ENCODE peak calls at places on chromosomes 13 and 19, in seven cellular contexts. One of them, this sample, is unnamed.

GRCh38 chr19:52665529-52665928 is 27.4 kb upstream of the ZNF83 start:
- DNase-seq in heart right ventricle: no peak
- DNase-seq in cardiac muscle cell: no peak
- DNase-seq in endodermal cell: no peak
- DNase-seq in BJ: no peak
- DNase-seq in bronchial epithelial cell: peak; percentile 78
- DNase-seq in IMR-90: peak; percentile 39
- DNase-seq in this sample: peak; percentile 29

GRCh38 chr19:29810504-29810871 is 1.3 kb upstream of the CCNE1 start:
- DNase-seq in heart right ventricle: no peak
- DNase-seq in cardiac muscle cell: no peak
- DNase-seq in endodermal cell: no peak
- DNase-seq in BJ: no peak
- DNase-seq in bronchial epithelial cell: peak; percentile 77
- DNase-seq in IMR-90: peak; percentile 33
- DNase-seq in this sample: no peak

GRCh38 chr13:99646866-99647592 is 145.8 kb downstream of the TM9SF2 start:
- DNase-seq in heart right ventricle: no peak
- DNase-seq in cardiac muscle cell: no peak
- DNase-seq in endodermal cell: no peak
- DNase-seq in BJ: no peak
- DNase-seq in bronchial epithelial cell: no peak
- DNase-seq in IMR-90: no peak
- DNase-seq in this sample: no peak

GRCh38 chr13:38341149-38341692 is 8.4 kb upstream of the UFM1 start:
- DNase-seq in heart right ventricle: no peak
- DNase-seq in cardiac muscle cell: peak; percentile 19
- DNase-seq in endodermal cell: no peak
- DNase-seq in BJ: no peak
- DNase-seq in bronchial epithelial cell: no peak
- DNase-seq in IMR-90: no peak
- DNase-seq in this sample: no peak

GRCh38 chr13:88031980-88032562 is 360.9 kb downstream of the SLITRK5 start:
- DNase-seq in heart right ventricle: no peak
- DNase-seq in cardiac muscle cell: peak; percentile 6
- DNase-seq in endodermal cell: no peak
- DNase-seq in BJ: no peak
- DNase-seq in bronchial epithelial cell: peak; percentile 80
- DNase-seq in IMR-90: peak; percentile 0
- DNase-seq in this sample: peak; percentile 42

GRCh38 chr19:49688531-49689132 is 762 bp upstream of the ADM5 start:
- DNase-seq in heart right ventricle: no peak
- DNase-seq in cardiac muscle cell: no peak
- DNase-seq in endodermal cell: no peak
- DNase-seq in BJ: no peak
- DNase-seq in bronchial epithelial cell: no peak
- DNase-seq in IMR-90: no peak
- DNase-seq in this sample: no peak

GRCh38 chr13:19888799-19889198 is 25.4 kb upstream of the ZMYM5 start:
- DNase-seq in heart right ventricle: no peak
- DNase-seq in cardiac muscle cell: peak; percentile 48
- DNase-seq in endodermal cell: no peak
- DNase-seq in BJ: no peak
- DNase-seq in bronchial epithelial cell: peak; percentile 22
- DNase-seq in IMR-90: peak; percentile 38
- DNase-seq in this sample: no peak

GRCh38 chr13:98098511-98098910 is 44.4 kb upstream of the FARP1 start:
- DNase-seq in heart right ventricle: no peak
- DNase-seq in cardiac muscle cell: peak; percentile 9
- DNase-seq in endodermal cell: no peak
- DNase-seq in BJ: no peak
- DNase-seq in bronchial epithelial cell: no peak
- DNase-seq in IMR-90: peak; percentile 78
- DNase-seq in this sample: no peak

GRCh38 chr13:75635101-75635620 is 969 bp upstream of the LMO7 start:
- DNase-seq in heart right ventricle: no peak
- DNase-seq in cardiac muscle cell: no peak
- DNase-seq in endodermal cell: no peak
- DNase-seq in BJ: no peak
- DNase-seq in bronchial epithelial cell: peak; percentile 10
- DNase-seq in IMR-90: no peak
- DNase-seq in this sample: no peak

GRCh38 chr19:18427752-18428131 is 8.5 kb downstream of the SSBP4 start:
- DNase-seq in heart right ventricle: no peak
- DNase-seq in cardiac muscle cell: no peak
- DNase-seq in endodermal cell: no peak
- DNase-seq in BJ: no peak
- DNase-seq in bronchial epithelial cell: no peak
- DNase-seq in IMR-90: no peak
- DNase-seq in this sample: no peak

GRCh38 chr13:57992416-57992815 is 360.9 kb downstream of the PCDH17 start:
- DNase-seq in heart right ventricle: no peak
- DNase-seq in cardiac muscle cell: no peak
- DNase-seq in endodermal cell: no peak
- DNase-seq in BJ: no peak
- DNase-seq in bronchial epithelial cell: peak; percentile 16
- DNase-seq in IMR-90: no peak
- DNase-seq in this sample: no peak

GRCh38 chr13:78978381-78978998 is 319.5 kb upstream of the OBI1 start:
- DNase-seq in heart right ventricle: no peak
- DNase-seq in cardiac muscle cell: peak; percentile 77
- DNase-seq in endodermal cell: peak; percentile 70
- DNase-seq in BJ: peak; percentile 2
- DNase-seq in bronchial epithelial cell: peak; percentile 65
- DNase-seq in IMR-90: peak; percentile 61
- DNase-seq in this sample: peak; percentile 18

GRCh38 chr13:113837554-113838355 is 26.1 kb downstream of the GAS6 start:
- DNase-seq in heart right ventricle: peak; percentile 94
- DNase-seq in cardiac muscle cell: peak; percentile 98
- DNase-seq in endodermal cell: peak; percentile 86
- DNase-seq in BJ: peak; percentile 89
- DNase-seq in bronchial epithelial cell: peak; percentile 96
- DNase-seq in IMR-90: peak; percentile 98
- DNase-seq in this sample: peak; percentile 82

GRCh38 chr19:6822311-6822670 is 49.8 kb downstream of the VAV1 start:
- DNase-seq in heart right ventricle: no peak
- DNase-seq in cardiac muscle cell: no peak
- DNase-seq in endodermal cell: no peak
- DNase-seq in BJ: no peak
- DNase-seq in bronchial epithelial cell: no peak
- DNase-seq in IMR-90: no peak
- DNase-seq in this sample: no peak

GRCh38 chr13:107452833-107453232 is 762.5 kb downstream of the LIG4 start:
- DNase-seq in heart right ventricle: no peak
- DNase-seq in cardiac muscle cell: no peak
- DNase-seq in endodermal cell: no peak
- DNase-seq in BJ: no peak
- DNase-seq in bronchial epithelial cell: no peak
- DNase-seq in IMR-90: no peak
- DNase-seq in this sample: no peak

GRCh38 chr13:96984061-96984508 is 10.2 kb downstream of the OXGR1 start:
- DNase-seq in heart right ventricle: no peak
- DNase-seq in cardiac muscle cell: peak; percentile 23
- DNase-seq in endodermal cell: peak; percentile 58
- DNase-seq in BJ: no peak
- DNase-seq in bronchial epithelial cell: peak; percentile 65
- DNase-seq in IMR-90: no peak
- DNase-seq in this sample: no peak

GRCh38 chr19:49339364-49340068 is 4.3 kb downstream of the CD37 start:
- DNase-seq in heart right ventricle: peak; percentile 88
- DNase-seq in cardiac muscle cell: peak; percentile 96
- DNase-seq in endodermal cell: peak; percentile 96
- DNase-seq in BJ: peak; percentile 35
- DNase-seq in bronchial epithelial cell: peak; percentile 82
- DNase-seq in IMR-90: peak; percentile 50
- DNase-seq in this sample: peak; percentile 71

GRCh38 chr19:1286451-1286858 is 782 bp downstream of the EFNA2 start:
- DNase-seq in heart right ventricle: no peak
- DNase-seq in cardiac muscle cell: no peak
- DNase-seq in endodermal cell: no peak
- DNase-seq in BJ: no peak
- DNase-seq in bronchial epithelial cell: no peak
- DNase-seq in IMR-90: no peak
- DNase-seq in this sample: no peak

GRCh38 chr19:1284293-1284978 is 1.2 kb upstream of the EFNA2 start:
- DNase-seq in heart right ventricle: no peak
- DNase-seq in cardiac muscle cell: no peak
- DNase-seq in endodermal cell: no peak
- DNase-seq in BJ: no peak
- DNase-seq in bronchial epithelial cell: no peak
- DNase-seq in IMR-90: no peak
- DNase-seq in this sample: no peak

GRCh38 chr19:1283917-1284292 is 1.8 kb upstream of the EFNA2 start:
- DNase-seq in heart right ventricle: no peak
- DNase-seq in cardiac muscle cell: no peak
- DNase-seq in endodermal cell: no peak
- DNase-seq in BJ: no peak
- DNase-seq in bronchial epithelial cell: no peak
- DNase-seq in IMR-90: no peak
- DNase-seq in this sample: no peak

GRCh38 chr19:1285737-1286360 is at the start of gene EFNA2:
- DNase-seq in heart right ventricle: no peak
- DNase-seq in cardiac muscle cell: no peak
- DNase-seq in endodermal cell: no peak
- DNase-seq in BJ: no peak
- DNase-seq in bronchial epithelial cell: no peak
- DNase-seq in IMR-90: no peak
- DNase-seq in this sample: no peak

GRCh38 chr19:1284979-1285736 is 515 bp upstream of the EFNA2 start:
- DNase-seq in heart right ventricle: no peak
- DNase-seq in cardiac muscle cell: no peak
- DNase-seq in endodermal cell: peak; percentile 77
- DNase-seq in BJ: no peak
- DNase-seq in bronchial epithelial cell: no peak
- DNase-seq in IMR-90: no peak
- DNase-seq in this sample: no peak
- H3K27me3 ChIP-seq in heart right ventricle: peaks cover 67% of the 10 kb centered on the region
- H3K27me3 ChIP-seq in cardiac muscle cell: no peaks in the 10 kb centered on the region
- H3K27me3 ChIP-seq in endodermal cell: no peaks in the 10 kb centered on the region
- H3K27me3 ChIP-seq in BJ: peaks cover 22% of the 10 kb centered on the region
- H3K27me3 ChIP-seq in bronchial epithelial cell: peaks cover 25% of the 10 kb centered on the region
- H3K27me3 ChIP-seq in IMR-90: peaks cover 41% of the 10 kb centered on the region
- H3K27me3 ChIP-seq in this sample: peaks cover 64% of the 10 kb centered on the region

GRCh38 chr19:940591-941291 is 14.9 kb downstream of the ARID3A start:
- DNase-seq in heart right ventricle: peak; percentile 74
- DNase-seq in cardiac muscle cell: no peak
- DNase-seq in endodermal cell: no peak
- DNase-seq in BJ: no peak
- DNase-seq in bronchial epithelial cell: no peak
- DNase-seq in IMR-90: peak; percentile 57
- DNase-seq in this sample: no peak
- TF ChIP-seq CTCF in heart right ventricle: no peak
- TF ChIP-seq CTCF in cardiac muscle cell: no peak
- TF ChIP-seq CTCF in endodermal cell: no peak
- TF ChIP-seq CTCF in BJ: no peak
- TF ChIP-seq CTCF in bronchial epithelial cell: no peak
- TF ChIP-seq CTCF in IMR-90: no peak
- TF ChIP-seq CTCF in this sample: no peak

GRCh38 chr19:14058182-14059092 is 3.4 kb downstream of the PALM3 start:
- DNase-seq in heart right ventricle: no peak
- DNase-seq in cardiac muscle cell: no peak
- DNase-seq in endodermal cell: no peak
- DNase-seq in BJ: no peak
- DNase-seq in bronchial epithelial cell: no peak
- DNase-seq in IMR-90: no peak
- DNase-seq in this sample: no peak

GRCh38 chr19:14056741-14057356 is 5.0 kb downstream of the PALM3 start:
- DNase-seq in heart right ventricle: no peak
- DNase-seq in cardiac muscle cell: peak; percentile 5
- DNase-seq in endodermal cell: no peak
- DNase-seq in BJ: no peak
- DNase-seq in bronchial epithelial cell: no peak
- DNase-seq in IMR-90: no peak
- DNase-seq in this sample: no peak

GRCh38 chr19:14059652-14060155 is 2.2 kb downstream of the PALM3 start:
- DNase-seq in heart right ventricle: no peak
- DNase-seq in cardiac muscle cell: no peak
- DNase-seq in endodermal cell: no peak
- DNase-seq in BJ: no peak
- DNase-seq in bronchial epithelial cell: no peak
- DNase-seq in IMR-90: no peak
- DNase-seq in this sample: no peak

GRCh38 chr19:14061081-14061749 is 661 bp downstream of the PALM3 start:
- DNase-seq in heart right ventricle: no peak
- DNase-seq in cardiac muscle cell: peak; percentile 44
- DNase-seq in endodermal cell: no peak
- DNase-seq in BJ: no peak
- DNase-seq in bronchial epithelial cell: no peak
- DNase-seq in IMR-90: no peak
- DNase-seq in this sample: no peak

GRCh38 chr19:14059093-14059480 is 2.8 kb downstream of the PALM3 start:
- DNase-seq in heart right ventricle: no peak
- DNase-seq in cardiac muscle cell: peak; percentile 8
- DNase-seq in endodermal cell: peak; percentile 81
- DNase-seq in BJ: no peak
- DNase-seq in bronchial epithelial cell: no peak
- DNase-seq in IMR-90: no peak
- DNase-seq in this sample: no peak
- H3K27me3 ChIP-seq in heart right ventricle: peaks cover 36% of the 10 kb centered on the region
- H3K27me3 ChIP-seq in cardiac muscle cell: peaks cover 23% of the 10 kb centered on the region
- H3K27me3 ChIP-seq in endodermal cell: peaks cover 35% of the 10 kb centered on the region
- H3K27me3 ChIP-seq in BJ: peaks cover 8% of the 10 kb centered on the region
- H3K27me3 ChIP-seq in bronchial epithelial cell: peaks cover 7% of the 10 kb centered on the region
- H3K27me3 ChIP-seq in IMR-90: peaks cover 36% of the 10 kb centered on the region
- H3K27me3 ChIP-seq in this sample: peaks cover 26% of the 10 kb centered on the region

GRCh38 chr13:36847541-36848045 is 28.6 kb downstream of the RFXAP start:
- DNase-seq in heart right ventricle: no peak
- DNase-seq in cardiac muscle cell: no peak
- DNase-seq in endodermal cell: no peak
- DNase-seq in BJ: no peak
- DNase-seq in bronchial epithelial cell: no peak
- DNase-seq in IMR-90: no peak
- DNase-seq in this sample: no peak

GRCh38 chr13:36850790-36851438 is 31.9 kb downstream of the RFXAP start:
- DNase-seq in heart right ventricle: no peak
- DNase-seq in cardiac muscle cell: peak; percentile 5
- DNase-seq in endodermal cell: peak; percentile 87
- DNase-seq in BJ: no peak
- DNase-seq in bronchial epithelial cell: no peak
- DNase-seq in IMR-90: no peak
- DNase-seq in this sample: no peak

DNA sequence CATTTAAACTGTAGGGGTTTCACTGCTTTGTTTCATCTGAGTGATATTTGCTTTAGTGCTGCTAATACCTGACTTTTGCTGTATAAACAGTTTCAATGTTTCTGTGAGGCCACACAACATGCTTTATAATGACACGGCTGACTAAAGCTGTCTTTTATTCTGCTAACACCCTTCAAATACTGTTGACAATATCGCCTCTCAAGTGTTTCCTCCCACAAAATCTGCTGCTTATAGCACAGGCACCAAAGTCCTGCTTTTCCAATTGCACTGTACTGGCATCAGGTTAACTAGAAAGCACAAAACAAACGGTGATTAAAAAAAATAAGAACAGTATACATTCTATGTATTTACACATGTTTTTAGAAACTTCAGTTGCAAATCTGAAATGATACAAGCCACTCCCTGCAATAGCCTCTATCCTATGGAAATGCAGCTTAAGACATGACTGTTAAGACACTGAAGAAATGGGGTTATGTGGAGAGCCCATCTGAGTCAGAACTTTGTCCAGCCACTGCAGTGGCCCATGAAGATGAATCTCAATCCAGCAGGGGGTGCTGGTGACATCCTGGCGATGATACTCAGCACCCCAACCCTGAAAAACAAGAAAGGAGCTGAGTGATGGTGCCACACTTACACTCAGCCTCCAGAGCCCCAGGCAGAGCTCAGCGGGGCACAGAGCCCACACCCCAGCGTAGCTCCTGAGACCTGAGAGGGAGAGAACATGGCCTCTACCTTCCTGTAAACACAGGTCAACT is 29.4 kb downstream of the RFXAP start:
- DNase-seq in heart right ventricle: no peak
- DNase-seq in cardiac muscle cell: peak; percentile 16
- DNase-seq in endodermal cell: peak; percentile 60
- DNase-seq in BJ: no peak
- DNase-seq in bronchial epithelial cell: no peak
- DNase-seq in IMR-90: peak; percentile 19
- DNase-seq in this sample: no peak
- TF ChIP-seq CTCF in heart right ventricle: peak; percentile 11
- TF ChIP-seq CTCF in cardiac muscle cell: no peak
- TF ChIP-seq CTCF in endodermal cell: peak; percentile 66
- TF ChIP-seq CTCF in BJ: no peak
- TF ChIP-seq CTCF in bronchial epithelial cell: peak; percentile 31
- TF ChIP-seq CTCF in IMR-90: peak; percentile 27
- TF ChIP-seq CTCF in this sample: no peak